ENCODE peak calls at places on chromosomes 5 and 9, in nine cellular contexts. J is activated CD8-positive, alpha-beta memory T cell treated with anti-CD3 and anti-CD28 coated beads, Interleukin-2, amount 50 U/mL, for 48 hours; S is NCI-H774; T is pons; P is effector CD4-positive, alpha-beta T cell; X is NCI-H1048; V is activated CD8-positive, alpha-beta T cell treated with anti-CD3 and anti-CD28 coated beads for 36 hours; D is epithelial cell of esophagus; H is germinal center. N is an unnamed sample.
A peak's percentile ranks its signal among the peaks of the same experiment; 100 is the strongest.

GRCh38 chr5:72447751-72448150 is 59.5 kb downstream of the ZNF366 start:
- DNase-seq in J (no peak), S (no peak), T (no peak), P (no peak), X (no peak), V (no peak), D (no peak), H (no peak), N (no peak)

GRCh38 chr9:84125046-84125445 is 144.4 kb downstream of the RMI1 start:
- DNase-seq in J (no peak), S (no peak), T (no peak), P (no peak), X (no peak), V (no peak), D (no peak), H (no peak), N (no peak)

GRCh38 chr5:80591352-80591751 is 21.3 kb upstream of the ANKRD34B start:
- DNase-seq in J (no peak), S (no peak), T (no peak), P (no peak), X (no peak), V (no peak), D (no peak), H (no peak), N (no peak)

GRCh38 chr9:112582371-112582770 is 95.7 kb downstream of the KIAA1958 start:
- DNase-seq in J (no peak), S (no peak), T (no peak), P (no peak), X (no peak), V (no peak), D (peak; percentile 69), H (no peak), N (no peak)

GRCh38 chr5:133873936-133874585 is 94.4 kb downstream of the C5orf15 start:
- DNase-seq in J (no peak), S (no peak), T (no peak), P (no peak), X (no peak), V (peak; percentile 57), D (peak; percentile 71), H (no peak), N (no peak)

GRCh38 chr5:53543401-53543800 is 17.0 kb upstream of the NDUFS4 start:
- DNase-seq in J (no peak), S (no peak), T (no peak), P (no peak), X (no peak), V (no peak), D (no peak), H (no peak), N (no peak)

GRCh38 chr5:59069438-59070079 is 486.7 kb downstream of the RAB3C start:
- DNase-seq in J (no peak), S (no peak), T (peak; percentile 64), P (no peak), X (no peak), V (no peak), D (peak; percentile 87), H (no peak), N (no peak)

GRCh38 chr5:146765089-146765832 is 113.3 kb downstream of the PPP2R2B start:
- DNase-seq in J (no peak), S (no peak), T (no peak), P (no peak), X (no peak), V (peak; percentile 7), D (no peak), H (no peak), N (no peak)

GRCh38 chr5:125377151-125377550 is 630.7 kb upstream of the ZNF608 start:
- DNase-seq in J (no peak), S (no peak), T (no peak), P (no peak), X (no peak), V (no peak), D (no peak), H (no peak), N (no peak)

GRCh38 chr5:113195197-113195715 is 218.7 kb downstream of the DCP2 start:
- DNase-seq in J (no peak), S (no peak), T (no peak), P (no peak), X (no peak), V (no peak), D (no peak), H (no peak), N (no peak)

GRCh38 chr9:38373679-38374078 is 18.8 kb upstream of the ALDH1B1 start:
- DNase-seq in J (no peak), S (no peak), T (no peak), P (no peak), X (no peak), V (no peak), D (no peak), H (no peak), N (no peak)